ENCODE peak calls at places on chromosome 13, in eight cellular contexts. Z is brain microvascular endothelial cell; E is fibroblast of lung; W is NCI-H446; M is adipocyte; X is Karpas-422; N is stimulated activated CD4-positive, alpha-beta T cell treated with anti-CD3 and anti-CD28 coated beads, TNF-alpha, amount 100 ng/mL, for 1 hour; T is NCI-H1048. Y is an unnamed sample.

GRCh38 chr13:32829676-32830091 is 186.5 kb upstream of the KL start:
- DNase-seq in M (peak), X (no peak), N (no peak), T (no peak), Z (peak), W (no peak), E (peak), Y (no peak)

GRCh38 chr13:106212436-106213010 is 322.9 kb downstream of the EFNB2 start:
- DNase-seq in Z (no peak), M (no peak), X (no peak), N (no peak), T (no peak), E (peak), W (no peak), Y (no peak)

GRCh38 chr13:110464547-110465343 is 96.8 kb downstream of the RAB20 start:
- DNase-seq in Z (no peak), T (no peak), N (no peak), W (no peak), E (no peak), M (no peak), X (no peak), Y (no peak)

GRCh38 chr13:51714663-51715168 is 89.2 kb downstream of the DHRS12 start:
- DNase-seq in E (peak), W (no peak), N (no peak), Z (peak), T (no peak), M (peak), X (no peak), Y (no peak)

GRCh38 chr13:110592670-110593069 is 22.7 kb upstream of the NAXD start:
- DNase-seq in X (peak), E (no peak), W (no peak), Z (no peak), T (no peak), N (no peak), M (no peak), Y (no peak)

GRCh38 chr13:41458187-41458938 is 1.0 kb downstream of the RGCC start:
- DNase-seq in E (peak), Z (no peak), N (no peak), W (no peak), X (peak), T (no peak), M (peak), Y (peak)

GRCh38 chr13:27264181-27264580 is 6.4 kb upstream of the RASL11A start:
- DNase-seq in T (no peak), Z (peak), N (no peak), M (peak), X (peak), W (no peak), E (peak), Y (no peak)

GRCh38 chr13:80048802-80049201 is 292.1 kb downstream of the SPRY2 start:
- DNase-seq in W (no peak), M (peak), N (no peak), E (peak), T (no peak), X (peak), Z (peak), Y (peak)

GRCh38 chr13:98775844-98776598 is 23.5 kb upstream of the SLC15A1 start:
- DNase-seq in N (no peak), X (no peak), W (no peak), M (peak), Z (peak), T (no peak), E (peak), Y (no peak)

GRCh38 chr13:25225970-25226369 is 53.9 kb upstream of the AMER2 start:
- DNase-seq in E (no peak), W (no peak), T (no peak), N (no peak), M (no peak), X (no peak), Z (no peak), Y (no peak)

GRCh38 chr13:56953965-56954364 is 186.8 kb upstream of the PRR20A start:
- DNase-seq in W (no peak), Z (no peak), N (no peak), M (no peak), T (no peak), X (no peak), E (no peak), Y (no peak)